ENCODE peak calls at places on chromosome 16, in ten cellular contexts. One of them, this sample, is unnamed.

GRCh38 chr16:74449470-74449869 is 28.2 kb upstream of the CLEC18B start:
- DNase-seq in choroid plexus epithelial cell: peak
- DNase-seq in ascending aorta: no peak
- DNase-seq in thoracic aorta: no peak
- DNase-seq in brain microvascular endothelial cell: peak
- DNase-seq in spleen: no peak
- DNase-seq in AG09309: no peak
- DNase-seq in heart left ventricle: no peak
- DNase-seq in colonic mucosa: no peak
- DNase-seq in kidney epithelial cell: no peak
- DNase-seq in this sample: no peak

GRCh38 chr16:68744744-68745280 is 7.7 kb downstream of the CDH1 start:
- DNase-seq in AG09309: no peak
- DNase-seq in colonic mucosa: peak
- DNase-seq in choroid plexus epithelial cell: peak
- DNase-seq in spleen: no peak
- DNase-seq in kidney epithelial cell: no peak
- DNase-seq in thoracic aorta: no peak
- DNase-seq in heart left ventricle: no peak
- DNase-seq in brain microvascular endothelial cell: peak
- DNase-seq in ascending aorta: no peak
- DNase-seq in this sample: no peak

GRCh38 chr16:17724242-17724898 is 253.6 kb upstream of the XYLT1 start:
- DNase-seq in spleen: no peak
- DNase-seq in colonic mucosa: no peak
- DNase-seq in kidney epithelial cell: no peak
- DNase-seq in thoracic aorta: no peak
- DNase-seq in ascending aorta: no peak
- DNase-seq in AG09309: no peak
- DNase-seq in choroid plexus epithelial cell: peak
- DNase-seq in brain microvascular endothelial cell: peak
- DNase-seq in heart left ventricle: no peak
- DNase-seq in this sample: no peak

GRCh38 chr16:48441863-48442279 is 56.7 kb upstream of the SIAH1 start:
- DNase-seq in thoracic aorta: no peak
- DNase-seq in AG09309: no peak
- DNase-seq in brain microvascular endothelial cell: no peak
- DNase-seq in ascending aorta: no peak
- DNase-seq in spleen: no peak
- DNase-seq in colonic mucosa: no peak
- DNase-seq in choroid plexus epithelial cell: no peak
- DNase-seq in heart left ventricle: no peak
- DNase-seq in kidney epithelial cell: no peak
- DNase-seq in this sample: no peak

GRCh38 chr16:66898207-66898606 is 17.9 kb downstream of the PDP2 start:
- DNase-seq in brain microvascular endothelial cell: peak
- DNase-seq in thoracic aorta: peak
- DNase-seq in kidney epithelial cell: peak
- DNase-seq in colonic mucosa: no peak
- DNase-seq in choroid plexus epithelial cell: no peak
- DNase-seq in spleen: no peak
- DNase-seq in ascending aorta: peak
- DNase-seq in heart left ventricle: peak
- DNase-seq in AG09309: no peak
- DNase-seq in this sample: no peak

GRCh38 chr16:64136314-64136713 is 985.5 kb downstream of the CDH11 start:
- DNase-seq in thoracic aorta: no peak
- DNase-seq in kidney epithelial cell: no peak
- DNase-seq in ascending aorta: no peak
- DNase-seq in choroid plexus epithelial cell: no peak
- DNase-seq in heart left ventricle: no peak
- DNase-seq in spleen: no peak
- DNase-seq in colonic mucosa: no peak
- DNase-seq in AG09309: no peak
- DNase-seq in brain microvascular endothelial cell: no peak
- DNase-seq in this sample: no peak

GRCh38 chr16:2190659-2191445 is 5.6 kb downstream of the CASKIN1 start:
- DNase-seq in choroid plexus epithelial cell: no peak
- DNase-seq in AG09309: no peak
- DNase-seq in colonic mucosa: no peak
- DNase-seq in spleen: no peak
- DNase-seq in thoracic aorta: no peak
- DNase-seq in kidney epithelial cell: no peak
- DNase-seq in brain microvascular endothelial cell: no peak
- DNase-seq in heart left ventricle: no peak
- DNase-seq in ascending aorta: no peak
- DNase-seq in this sample: no peak

GRCh38 chr16:67862623-67863583 is 9.9 kb upstream of the EDC4 start:
- DNase-seq in thoracic aorta: peak
- DNase-seq in spleen: no peak
- DNase-seq in colonic mucosa: no peak
- DNase-seq in ascending aorta: peak
- DNase-seq in kidney epithelial cell: no peak
- DNase-seq in choroid plexus epithelial cell: peak
- DNase-seq in AG09309: no peak
- DNase-seq in heart left ventricle: peak
- DNase-seq in brain microvascular endothelial cell: peak
- DNase-seq in this sample: no peak

GRCh38 chr16:75496546-75496945 is 1.3 kb upstream of the CHST6 start:
- DNase-seq in kidney epithelial cell: no peak
- DNase-seq in thoracic aorta: no peak
- DNase-seq in heart left ventricle: no peak
- DNase-seq in AG09309: no peak
- DNase-seq in spleen: no peak
- DNase-seq in choroid plexus epithelial cell: peak
- DNase-seq in brain microvascular endothelial cell: no peak
- DNase-seq in colonic mucosa: no peak
- DNase-seq in ascending aorta: no peak
- DNase-seq in this sample: no peak

GRCh38 chr16:75488322-75488721 is 6.9 kb downstream of the CHST6 start:
- DNase-seq in heart left ventricle: no peak
- DNase-seq in spleen: no peak
- DNase-seq in colonic mucosa: no peak
- DNase-seq in choroid plexus epithelial cell: no peak
- DNase-seq in thoracic aorta: no peak
- DNase-seq in AG09309: no peak
- DNase-seq in kidney epithelial cell: no peak
- DNase-seq in ascending aorta: no peak
- DNase-seq in brain microvascular endothelial cell: no peak
- DNase-seq in this sample: no peak

GRCh38 chr16:75494696-75495601 is at the start of gene CHST6:
- DNase-seq in heart left ventricle: peak
- DNase-seq in AG09309: no peak
- DNase-seq in spleen: peak
- DNase-seq in choroid plexus epithelial cell: peak
- DNase-seq in brain microvascular endothelial cell: peak
- DNase-seq in colonic mucosa: peak
- DNase-seq in thoracic aorta: no peak
- DNase-seq in ascending aorta: no peak
- DNase-seq in kidney epithelial cell: no peak
- DNase-seq in this sample: no peak

GRCh38 chr16:75494184-75494583 is 1.1 kb downstream of the CHST6 start:
- DNase-seq in heart left ventricle: no peak
- DNase-seq in colonic mucosa: no peak
- DNase-seq in AG09309: no peak
- DNase-seq in thoracic aorta: no peak
- DNase-seq in choroid plexus epithelial cell: no peak
- DNase-seq in brain microvascular endothelial cell: no peak
- DNase-seq in spleen: peak
- DNase-seq in kidney epithelial cell: no peak
- DNase-seq in ascending aorta: no peak
- DNase-seq in this sample: no peak

DNA sequence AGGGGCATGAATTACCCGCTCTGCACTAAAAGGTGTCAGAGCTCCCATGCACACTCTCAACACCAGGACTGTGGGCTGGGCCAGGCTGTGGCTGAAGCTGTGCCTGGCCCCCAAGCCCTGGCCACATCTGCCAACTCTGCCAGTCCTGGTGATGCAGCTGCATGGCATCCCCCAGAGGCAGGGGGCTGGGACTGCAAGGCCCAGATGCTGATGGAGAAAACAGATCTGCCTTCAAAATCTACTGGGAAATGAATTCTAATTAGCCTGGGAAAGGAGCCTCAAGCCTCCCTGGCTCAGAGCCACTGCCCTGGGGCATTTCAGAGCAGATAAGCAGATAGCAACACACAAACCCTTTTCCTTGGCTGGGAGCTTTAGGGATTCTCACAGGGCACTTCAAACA is 3.4 kb downstream of the CHST6 start:
- DNase-seq in ascending aorta: no peak
- DNase-seq in spleen: peak
- DNase-seq in choroid plexus epithelial cell: no peak
- DNase-seq in brain microvascular endothelial cell: no peak
- DNase-seq in AG09309: no peak
- DNase-seq in colonic mucosa: no peak
- DNase-seq in heart left ventricle: no peak
- DNase-seq in thoracic aorta: no peak
- DNase-seq in kidney epithelial cell: no peak
- DNase-seq in this sample: no peak
- TF ChIP-seq CTCF in ascending aorta: no peak
- TF ChIP-seq CTCF in spleen: no peak
- TF ChIP-seq CTCF in choroid plexus epithelial cell: peak
- TF ChIP-seq CTCF in brain microvascular endothelial cell: peak
- TF ChIP-seq CTCF in AG09309: peak
- TF ChIP-seq CTCF in colonic mucosa: no peak
- TF ChIP-seq CTCF in heart left ventricle: no peak
- TF ChIP-seq CTCF in thoracic aorta: no peak
- TF ChIP-seq CTCF in kidney epithelial cell: peak
- TF ChIP-seq CTCF in this sample: no peak

GRCh38 chr16:88974080-88974479 is 2.9 kb downstream of the CBFA2T3 start:
- DNase-seq in colonic mucosa: no peak
- DNase-seq in choroid plexus epithelial cell: no peak
- DNase-seq in brain microvascular endothelial cell: no peak
- DNase-seq in kidney epithelial cell: no peak
- DNase-seq in heart left ventricle: no peak
- DNase-seq in thoracic aorta: no peak
- DNase-seq in ascending aorta: no peak
- DNase-seq in AG09309: no peak
- DNase-seq in spleen: no peak
- DNase-seq in this sample: no peak
- H3K4me3 ChIP-seq in colonic mucosa: no peak
- H3K4me3 ChIP-seq in choroid plexus epithelial cell: no peak
- H3K4me3 ChIP-seq in brain microvascular endothelial cell: no peak
- H3K4me3 ChIP-seq in kidney epithelial cell: no peak
- H3K4me3 ChIP-seq in heart left ventricle: no peak
- H3K4me3 ChIP-seq in thoracic aorta: no peak
- H3K4me3 ChIP-seq in ascending aorta: no peak
- H3K4me3 ChIP-seq in AG09309: no peak
- H3K4me3 ChIP-seq in spleen: peak
- H3K4me3 ChIP-seq in this sample: no peak

DNA sequence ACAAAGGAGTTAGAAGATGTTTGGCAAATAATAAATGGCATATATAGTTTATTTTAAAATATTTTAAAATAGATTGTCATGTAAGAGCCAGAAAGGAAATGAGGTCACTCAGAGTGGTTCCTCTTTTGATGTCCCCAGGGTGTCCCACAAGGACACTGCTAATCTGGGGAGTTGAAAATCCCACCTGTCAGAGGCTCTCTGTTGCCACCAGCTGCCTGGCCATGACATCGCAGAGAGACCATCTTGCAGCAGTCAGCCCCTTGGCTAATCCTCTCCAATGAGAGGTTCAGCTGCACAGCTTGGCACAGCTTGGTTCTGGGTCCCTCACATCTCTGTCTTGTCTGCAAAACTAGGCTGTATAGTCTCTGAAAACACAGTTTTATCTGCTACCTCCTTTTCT is 11.0 kb upstream of the RBFOX1 start:
- DNase-seq in choroid plexus epithelial cell: no peak
- DNase-seq in AG09309: no peak
- DNase-seq in ascending aorta: no peak
- DNase-seq in colonic mucosa: no peak
- DNase-seq in heart left ventricle: no peak
- DNase-seq in brain microvascular endothelial cell: no peak
- DNase-seq in kidney epithelial cell: no peak
- DNase-seq in thoracic aorta: no peak
- DNase-seq in spleen: no peak
- DNase-seq in this sample: no peak
- TF ChIP-seq CTCF in choroid plexus epithelial cell: no peak
- TF ChIP-seq CTCF in AG09309: no peak
- TF ChIP-seq CTCF in ascending aorta: no peak
- TF ChIP-seq CTCF in colonic mucosa: no peak
- TF ChIP-seq CTCF in heart left ventricle: no peak
- TF ChIP-seq CTCF in brain microvascular endothelial cell: no peak
- TF ChIP-seq CTCF in kidney epithelial cell: no peak
- TF ChIP-seq CTCF in thoracic aorta: no peak
- TF ChIP-seq CTCF in spleen: no peak
- TF ChIP-seq CTCF in this sample: no peak

GRCh38 chr16:57628008-57628781 is at the start of gene ADGRG1:
- DNase-seq in colonic mucosa: peak
- DNase-seq in AG09309: peak
- DNase-seq in ascending aorta: peak
- DNase-seq in spleen: no peak
- DNase-seq in thoracic aorta: peak
- DNase-seq in kidney epithelial cell: peak
- DNase-seq in brain microvascular endothelial cell: peak
- DNase-seq in choroid plexus epithelial cell: peak
- DNase-seq in heart left ventricle: peak
- DNase-seq in this sample: peak

GRCh38 chr16:57624806-57625500 is 3.5 kb upstream of the ADGRG1 start:
- DNase-seq in thoracic aorta: no peak
- DNase-seq in spleen: peak
- DNase-seq in heart left ventricle: peak
- DNase-seq in colonic mucosa: no peak
- DNase-seq in AG09309: no peak
- DNase-seq in brain microvascular endothelial cell: no peak
- DNase-seq in ascending aorta: no peak
- DNase-seq in kidney epithelial cell: no peak
- DNase-seq in choroid plexus epithelial cell: no peak
- DNase-seq in this sample: no peak

GRCh38 chr16:57628782-57629181 is 352 bp downstream of the ADGRG1 start:
- DNase-seq in kidney epithelial cell: no peak
- DNase-seq in brain microvascular endothelial cell: no peak
- DNase-seq in thoracic aorta: no peak
- DNase-seq in ascending aorta: no peak
- DNase-seq in heart left ventricle: no peak
- DNase-seq in AG09309: no peak
- DNase-seq in colonic mucosa: no peak
- DNase-seq in choroid plexus epithelial cell: no peak
- DNase-seq in spleen: no peak
- DNase-seq in this sample: no peak

GRCh38 chr16:57626420-57627170 is 1.8 kb upstream of the ADGRG1 start:
- DNase-seq in brain microvascular endothelial cell: no peak
- DNase-seq in choroid plexus epithelial cell: no peak
- DNase-seq in kidney epithelial cell: no peak
- DNase-seq in heart left ventricle: peak
- DNase-seq in spleen: peak
- DNase-seq in colonic mucosa: no peak
- DNase-seq in AG09309: no peak
- DNase-seq in thoracic aorta: no peak
- DNase-seq in ascending aorta: no peak
- DNase-seq in this sample: no peak

DNA sequence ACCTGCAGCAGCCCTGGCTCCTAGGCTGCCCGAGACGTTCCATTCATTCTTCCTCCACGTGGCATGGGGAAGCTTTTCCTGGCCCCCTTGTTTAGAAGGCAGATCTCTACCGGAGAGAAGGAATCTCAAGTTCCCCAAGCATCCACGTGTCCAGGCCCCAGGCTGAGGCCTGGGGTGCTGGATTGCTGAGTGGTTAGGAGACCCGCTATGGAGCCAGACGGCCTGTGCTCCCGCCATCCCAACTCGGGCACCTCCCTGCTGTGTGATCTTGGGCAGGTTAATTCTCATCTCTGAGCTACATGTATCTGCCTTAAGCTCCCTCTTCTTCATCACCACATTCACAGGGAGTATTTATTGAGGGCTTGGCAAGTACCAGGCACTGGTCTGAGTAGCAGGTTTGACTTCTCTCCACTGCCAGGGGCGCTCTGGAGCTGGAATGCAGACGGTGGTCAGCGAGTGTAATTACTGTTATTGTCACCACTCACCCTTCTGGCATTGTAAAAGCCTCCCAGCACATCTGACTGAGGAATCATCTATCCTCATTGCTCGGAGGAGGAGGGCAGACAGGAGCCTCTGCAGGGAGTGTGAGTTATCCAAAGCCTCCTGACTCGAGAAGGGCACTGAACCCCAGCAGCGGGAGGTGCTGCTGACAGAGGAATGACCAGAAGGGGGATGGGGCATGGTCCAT is 1.1 kb upstream of the ADGRG1 start:
- DNase-seq in spleen: no peak
- DNase-seq in heart left ventricle: peak
- DNase-seq in brain microvascular endothelial cell: peak
- DNase-seq in AG09309: peak
- DNase-seq in colonic mucosa: no peak
- DNase-seq in kidney epithelial cell: peak
- DNase-seq in ascending aorta: no peak
- DNase-seq in thoracic aorta: no peak
- DNase-seq in choroid plexus epithelial cell: peak
- DNase-seq in this sample: peak
- H3K4me3 ChIP-seq in spleen: no peak
- H3K4me3 ChIP-seq in heart left ventricle: no peak
- H3K4me3 ChIP-seq in brain microvascular endothelial cell: no peak
- H3K4me3 ChIP-seq in AG09309: no peak
- H3K4me3 ChIP-seq in colonic mucosa: no peak
- H3K4me3 ChIP-seq in kidney epithelial cell: no peak
- H3K4me3 ChIP-seq in ascending aorta: no peak
- H3K4me3 ChIP-seq in thoracic aorta: no peak
- H3K4me3 ChIP-seq in choroid plexus epithelial cell: no peak
- H3K4me3 ChIP-seq in this sample: no peak